ENCODE peak calls at places on chromosomes 7 and 10, in four cellular contexts. W is SJSA1, N is heart right ventricle, O is tibial artery. Q is an unnamed sample.
A peak's percentile ranks its signal among the peaks of the same experiment; 100 is the strongest.

GRCh38 chr7:151891182-151891581 is 14.3 kb upstream of the PRKAG2 start:
- DNase-seq in W (no peak), N (no peak), O (no peak), Q (no peak)

GRCh38 chr7:107118109-107118900 is 50.5 kb upstream of the HBP1 start:
- DNase-seq in W (peak; percentile 3), N (no peak), O (no peak), Q (peak; percentile 23)

GRCh38 chr10:30704016-30704600 is 74.6 kb upstream of the LYZL2 start:
- DNase-seq in W (no peak), N (no peak), O (no peak), Q (no peak)

GRCh38 chr10:46547881-46548780 is 8.3 kb downstream of the GPRIN2 start:
- DNase-seq in W (no peak), N (no peak), O (peak; percentile 19), Q (no peak)

GRCh38 chr10:28559661-28560060 is 26.7 kb downstream of the WAC start:
- DNase-seq in W (no peak), N (no peak), O (no peak), Q (no peak)

GRCh38 chr7:29255839-29256782 is 61.5 kb downstream of the CHN2 start:
- DNase-seq in W (no peak), N (no peak), O (no peak), Q (no peak)

GRCh38 chr7:92925876-92926696 is 89.7 kb upstream of the CDK6 start:
- DNase-seq in W (no peak), N (no peak), O (no peak), Q (peak; percentile 14)

GRCh38 chr10:60203993-60204618 is 185.6 kb downstream of the ANK3 start:
- DNase-seq in W (no peak), N (no peak), O (no peak), Q (peak; percentile 75)

GRCh38 chr10:23078114-23078513 is 17.3 kb upstream of the MSRB2 start:
- DNase-seq in W (no peak), N (no peak), O (no peak), Q (no peak)

GRCh38 chr10:64571053-64571452 is 1049.9 kb downstream of the REEP3 start:
- DNase-seq in W (no peak), N (no peak), O (no peak), Q (no peak)

GRCh38 chr10:74189999-74190421 is 39.0 kb downstream of the ADK start:
- DNase-seq in W (peak; percentile 82), N (no peak), O (no peak), Q (no peak)

GRCh38 chr10:32374605-32375004 is 27.6 kb upstream of the EPC1 start:
- DNase-seq in W (no peak), N (no peak), O (no peak), Q (no peak)

GRCh38 chr10:118776960-118777359 is 22.2 kb upstream of the CACUL1 start:
- DNase-seq in W (no peak), N (no peak), O (no peak), Q (no peak)

GRCh38 chr10:92970301-92971070 is 90.1 kb upstream of the CYP26C1 start:
- DNase-seq in W (peak; percentile 95), N (no peak), O (no peak), Q (no peak)

GRCh38 chr10:34547695-34548094 is 267.4 kb downstream of the PARD3 start:
- DNase-seq in W (no peak), N (no peak), O (no peak), Q (no peak)

GRCh38 chr10:22652988-22653431 is 61.4 kb downstream of the PIP4K2A start:
- DNase-seq in W (peak; percentile 22), N (no peak), O (no peak), Q (no peak)

GRCh38 chr7:134297489-134297888 is 19.2 kb downstream of the SLC35B4 start:
- DNase-seq in W (no peak), N (no peak), O (no peak), Q (no peak)

GRCh38 chr7:134298902-134299683 is 17.6 kb downstream of the SLC35B4 start:
- DNase-seq in W (no peak), N (peak; percentile 24), O (no peak), Q (no peak)

GRCh38 chr7:134302120-134302519 is 14.6 kb downstream of the SLC35B4 start:
- DNase-seq in W (no peak), N (no peak), O (no peak), Q (no peak)

GRCh38 chr7:134300988-134301387 is 15.7 kb downstream of the SLC35B4 start:
- DNase-seq in W (no peak), N (no peak), O (no peak), Q (no peak)
- H3K36me3 ChIP-seq in W (peaks cover 58% of the 10 kb centered on the region), N (peaks cover 86% of the 10 kb centered on the region), O (peaks cover 70% of the 10 kb centered on the region), Q (peaks cover 64% of the 10 kb centered on the region)

GRCh38 chr10:7411671-7412481 is 1.0 kb upstream of the SFMBT2 start:
- DNase-seq in W (no peak), N (peak; percentile 23), O (no peak), Q (no peak)

GRCh38 chr10:7410800-7411670 is at the start of gene SFMBT2:
- DNase-seq in W (peak; percentile 49), N (peak; percentile 73), O (peak; percentile 50), Q (peak; percentile 76)

GRCh38 chr10:7409732-7410168 is 1.1 kb downstream of the SFMBT2 start:
- DNase-seq in W (no peak), N (no peak), O (no peak), Q (no peak)

GRCh38 chr10:7410306-7410799 is 481 bp downstream of the SFMBT2 start:
- DNase-seq in W (no peak), N (peak; percentile 41), O (no peak), Q (peak; percentile 67)

DNA sequence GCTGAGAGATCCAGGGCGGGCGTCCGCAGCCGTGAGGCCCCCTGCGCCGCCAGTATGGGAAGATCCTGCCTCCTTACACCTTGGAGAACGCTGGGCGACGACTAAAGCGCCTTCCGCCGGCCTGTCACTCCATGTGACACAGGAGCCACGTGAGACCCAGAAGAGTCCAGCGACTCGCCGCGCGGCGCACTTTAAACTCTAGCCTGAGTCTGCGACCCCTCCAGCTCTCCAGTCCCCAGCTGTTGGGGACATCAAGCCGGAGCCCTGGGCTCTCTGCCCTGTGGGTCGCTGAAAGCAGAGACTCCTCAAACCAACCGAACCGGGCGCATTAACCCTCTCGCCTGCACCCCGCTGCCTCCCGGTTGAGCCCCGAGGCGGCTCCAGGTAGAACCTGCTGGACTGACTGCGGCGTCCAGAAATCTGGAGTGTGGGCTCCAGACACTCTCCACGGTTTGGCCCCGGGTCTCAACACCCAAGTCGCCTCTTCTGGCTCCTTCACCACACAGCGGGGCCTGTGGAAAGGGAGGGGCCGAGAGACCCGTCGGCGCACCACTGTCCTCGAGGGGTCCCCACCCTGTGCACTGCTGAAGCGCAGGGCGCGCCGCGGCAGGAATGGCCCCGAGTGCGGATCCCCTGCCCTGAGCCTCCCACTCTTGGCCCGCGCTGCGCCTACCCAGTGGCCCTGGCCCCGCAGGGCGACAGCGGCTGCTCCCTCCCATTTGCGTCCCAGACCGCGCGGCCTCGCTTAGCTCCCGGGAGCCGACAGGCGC is 1.8 kb upstream of the SFMBT2 start:
- DNase-seq in W (no peak), N (peak; percentile 45), O (no peak), Q (no peak)
- H3K4me3 ChIP-seq in W (no peak overlapping the region), N (peak overlapping the region; percentile 28), O (peak overlapping the region; percentile 68), Q (peak overlapping the region; percentile 35)

DNA sequence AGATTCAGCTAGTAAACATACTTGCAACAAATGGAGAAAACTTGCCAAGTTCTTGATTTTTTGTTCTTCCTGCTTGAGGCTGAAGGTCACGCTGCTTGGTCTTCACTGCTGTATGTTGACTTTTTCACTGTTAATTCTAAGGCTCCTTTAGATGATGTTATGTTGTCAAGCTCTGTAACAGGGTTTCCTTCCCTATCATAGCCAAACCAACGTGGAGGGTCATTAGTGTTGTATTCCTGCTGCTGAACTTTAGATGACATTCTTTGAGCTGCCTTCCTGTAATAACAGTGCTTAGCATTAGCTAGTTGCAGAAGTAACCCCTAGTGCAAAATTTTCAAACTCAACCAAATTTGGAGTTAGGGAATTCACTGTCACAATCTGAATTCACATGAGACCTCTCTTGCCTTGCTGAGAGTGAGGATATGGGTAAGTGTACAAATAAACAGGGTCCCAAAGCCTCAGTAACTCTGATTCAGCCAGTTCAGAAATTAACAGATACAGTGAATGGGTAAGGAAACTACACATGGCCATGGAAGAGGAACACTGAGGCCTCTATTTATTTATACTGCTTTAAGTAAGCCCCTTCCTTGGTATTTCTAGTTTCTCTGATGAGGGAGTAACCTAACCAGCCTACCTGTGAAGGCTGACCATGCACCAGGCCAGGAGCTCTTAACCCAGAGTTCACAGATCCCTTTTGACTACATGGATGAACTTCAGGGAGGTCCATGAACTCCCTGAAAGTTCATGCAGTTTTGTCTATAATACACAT is 64.6 kb downstream of the FAM185A start:
- DNase-seq in W (no peak), N (no peak), O (no peak), Q (no peak)
- H3K36me3 ChIP-seq in W (no peaks in the 10 kb centered on the region), N (peaks cover 9% of the 10 kb centered on the region), O (peaks cover 8% of the 10 kb centered on the region), Q (no peaks in the 10 kb centered on the region)

GRCh38 chr7:76260171-76260703 is 42.2 kb upstream of the HSPB1 start:
- DNase-seq in W (no peak), N (no peak), O (no peak), Q (peak; percentile 24)
- H3K4me3 ChIP-seq in W (no peak overlapping the region), N (peak overlapping the region; percentile 14), O (peak overlapping the region; percentile 30), Q (peak overlapping the region; percentile 68)